ENCODE peak calls at places on chromosomes 2 and 18, in six cellular contexts. B, Q, X, Z, E and V are unnamed samples.

GRCh38 chr18:50649821-50650220 is 89.9 kb downstream of the MAPK4 start:
- DNase-seq in B (no peak), Q (peak; percentile 29), X (peak; percentile 76), Z (peak; percentile 84), E (peak; percentile 29), V (peak; percentile 77)

GRCh38 chr2:37020212-37020886 is 54.0 kb upstream of the STRN start:
- DNase-seq in B (no peak), Q (peak; percentile 78), X (peak; percentile 44), Z (peak; percentile 94), E (peak; percentile 94), V (peak; percentile 94)

GRCh38 chr2:46383113-46383395 is 85.8 kb downstream of the EPAS1 start:
- DNase-seq in B (no peak), Q (no peak), X (no peak), Z (no peak), E (no peak), V (no peak)

GRCh38 chr2:226796012-226796839 is 3.4 kb downstream of the IRS1 start:
- DNase-seq in B (no peak), Q (no peak), X (no peak), Z (no peak), E (peak; percentile 14), V (peak; percentile 17)

GRCh38 chr2:10452334-10452733 is 4.2 kb upstream of the ODC1 start:
- DNase-seq in B (no peak), Q (peak; percentile 81), X (no peak), Z (no peak), E (peak; percentile 90), V (peak; percentile 60)

GRCh38 chr2:231467613-231468525 is 3.6 kb upstream of the NCL start:
- DNase-seq in B (no peak), Q (no peak), X (no peak), Z (no peak), E (no peak), V (no peak)

GRCh38 chr2:84169871-84170270 is 289.2 kb downstream of the SUCLG1 start:
- DNase-seq in B (no peak), Q (no peak), X (no peak), Z (no peak), E (no peak), V (no peak)

GRCh38 chr2:149290662-149291061 is 39.7 kb upstream of the LYPD6 start:
- DNase-seq in B (no peak), Q (no peak), X (no peak), Z (no peak), E (no peak), V (no peak)

GRCh38 chr2:59754336-59754735 is 799.1 kb downstream of the BCL11A start:
- DNase-seq in B (no peak), Q (no peak), X (no peak), Z (no peak), E (no peak), V (no peak)

GRCh38 chr2:196939381-196939780 is 12.9 kb upstream of the PGAP1 start:
- DNase-seq in B (no peak), Q (peak; percentile 61), X (no peak), Z (no peak), E (peak; percentile 72), V (peak; percentile 61)

GRCh38 chr2:223123859-223124610 is 72.0 kb downstream of the KCNE4 start:
- DNase-seq in B (no peak), Q (no peak), X (no peak), Z (no peak), E (peak; percentile 22), V (no peak)

DNA sequence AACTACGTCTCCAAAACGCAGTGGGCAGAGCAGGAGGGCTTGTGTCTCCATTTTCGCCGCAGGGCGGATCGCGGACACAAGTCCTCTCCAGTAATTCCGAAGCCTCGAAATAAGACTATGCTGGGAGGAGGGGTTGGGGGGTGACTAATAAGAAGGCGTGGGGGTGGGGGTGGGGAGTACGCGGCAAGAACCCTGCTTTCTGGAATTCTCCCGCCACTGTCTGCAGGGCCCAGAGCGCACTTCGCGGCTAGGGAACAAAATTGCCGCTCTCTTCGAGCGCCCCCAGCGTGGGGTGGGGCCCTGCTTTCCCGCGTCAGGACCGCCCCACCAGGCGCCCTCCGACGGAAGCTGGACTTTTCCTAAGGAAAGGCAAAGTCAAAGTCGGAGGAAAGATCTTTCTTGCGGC is 12.0 kb downstream of the NR4A2 start:
- DNase-seq in B (no peak), Q (peak; percentile 64), X (peak; percentile 30), Z (peak; percentile 57), E (peak; percentile 61), V (peak; percentile 16)
- TF ChIP-seq CTCF in B (no peak), Q (no peak), X (no peak), Z (no peak), E (no peak), V (no peak)

GRCh38 chr2:219054956-219055903 is 5.5 kb downstream of the IHH start:
- DNase-seq in B (no peak), Q (no peak), X (no peak), Z (no peak), E (no peak), V (no peak)

GRCh38 chr2:219056176-219056895 is 4.4 kb downstream of the IHH start:
- DNase-seq in B (no peak), Q (peak; percentile 49), X (no peak), Z (no peak), E (no peak), V (no peak)

GRCh38 chr2:219057709-219058540 is 2.8 kb downstream of the IHH start:
- DNase-seq in B (peak; percentile 74), Q (peak; percentile 81), X (peak; percentile 47), Z (peak; percentile 76), E (peak; percentile 56), V (peak; percentile 72)

GRCh38 chr2:219058541-219059374 is 2.0 kb downstream of the IHH start:
- DNase-seq in B (no peak), Q (peak; percentile 86), X (no peak), Z (peak; percentile 49), E (no peak), V (no peak)

DNA sequence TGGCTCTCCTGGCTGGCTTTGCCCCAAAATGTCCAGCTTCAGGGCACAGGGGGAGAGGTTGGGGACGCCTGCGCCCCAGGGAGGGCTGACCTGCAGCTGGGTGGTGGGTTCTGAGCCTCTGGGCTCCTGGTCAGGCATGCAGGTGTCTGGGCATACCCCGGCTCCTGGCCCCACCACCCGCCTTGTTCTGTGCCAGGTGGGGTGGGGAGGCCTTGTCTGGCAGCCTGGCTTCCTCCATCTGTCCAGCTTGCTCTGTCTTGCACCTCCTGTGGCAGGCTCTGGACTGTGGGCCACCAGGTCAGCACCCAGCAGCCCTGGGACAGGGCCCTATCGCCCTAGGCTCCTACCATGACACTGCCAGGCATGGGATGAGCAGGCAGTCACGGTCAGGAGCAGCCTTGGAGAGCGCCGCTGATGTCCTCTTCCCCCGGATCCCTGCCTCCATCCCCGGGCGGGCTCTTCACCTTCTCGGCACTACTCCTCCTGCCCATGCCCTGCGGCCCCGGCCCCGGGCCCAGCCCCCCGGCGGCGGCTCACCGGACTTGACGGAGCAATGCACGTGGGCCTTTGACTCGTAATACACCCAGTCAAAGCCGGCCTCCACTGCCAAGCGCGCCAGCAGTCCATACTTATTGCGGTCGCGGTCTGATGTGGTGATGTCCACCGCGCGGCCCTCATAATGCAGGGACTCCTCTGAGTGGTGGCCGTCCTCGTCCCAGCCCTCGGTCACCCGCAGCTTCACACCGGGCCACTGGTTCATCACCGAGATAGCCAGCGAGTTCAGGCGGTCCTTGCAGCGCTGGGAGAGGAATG is 3.6 kb downstream of the IHH start:
- DNase-seq in B (no peak), Q (no peak), X (no peak), Z (no peak), E (no peak), V (no peak)
- H3K4me3 ChIP-seq in B (no peak overlapping the region), Q (no peak overlapping the region), X (no peak overlapping the region), Z (no peak overlapping the region), E (no peak overlapping the region), V (no peak overlapping the region)

GRCh38 chr2:177622516-177622915 is 229.9 kb downstream of the AGPS start:
- DNase-seq in B (no peak), Q (peak; percentile 40), X (no peak), Z (no peak), E (no peak), V (peak; percentile 61)
- TF ChIP-seq CTCF in B (no peak), Q (no peak), X (peak; percentile 34), Z (no peak), E (no peak), V (peak; percentile 79)

DNA sequence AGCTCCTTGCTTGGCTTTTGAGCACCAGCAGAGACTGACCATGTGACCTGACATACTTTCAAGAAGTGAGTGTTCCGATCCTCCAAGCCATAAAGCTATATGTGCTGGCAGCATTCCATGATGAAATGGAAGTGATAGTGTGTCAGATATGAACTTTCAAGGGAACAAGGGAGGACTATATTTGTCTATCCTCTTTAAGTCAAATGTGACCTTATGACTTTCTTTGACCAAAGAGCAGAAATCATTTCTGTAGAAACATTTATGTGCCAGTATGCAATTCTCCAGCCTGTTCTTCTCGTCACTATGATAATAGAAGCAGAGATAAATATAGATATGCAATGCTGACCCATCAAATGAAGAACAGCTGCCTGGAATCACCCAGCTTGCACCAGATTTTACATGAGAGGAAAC is 14.4 kb downstream of the HYCC2 start:
- DNase-seq in B (no peak), Q (peak; percentile 7), X (no peak), Z (no peak), E (peak; percentile 29), V (peak; percentile 72)
- H3K4me3 ChIP-seq in B (no peak overlapping the region), Q (no peak overlapping the region), X (no peak overlapping the region), Z (no peak overlapping the region), E (no peak overlapping the region), V (no peak overlapping the region)